ENCODE peak calls at places on chromosomes 6 and 20, in eight cellular contexts. One of them, this sample, is unnamed.

GRCh38 chr6:44264154-44265002 is 973 bp downstream of the NFKBIE start:
- DNase-seq in progenitor cell of endocrine pancreas: no peak
- DNase-seq in cardiac septum: peak; percentile 88
- DNase-seq in T1000: no peak
- DNase-seq in mesothelial cell of epicardium: no peak
- DNase-seq in A549: no peak
- DNase-seq in trophoblast cell: peak; percentile 26
- DNase-seq in fibroblast of lung: no peak
- DNase-seq in this sample: no peak

GRCh38 chr6:35014786-35015185 is 125.7 kb downstream of the ANKS1A start:
- DNase-seq in mesothelial cell of epicardium: no peak
- DNase-seq in progenitor cell of endocrine pancreas: no peak
- DNase-seq in T1000: peak; percentile 24
- DNase-seq in fibroblast of lung: peak; percentile 16
- DNase-seq in cardiac septum: no peak
- DNase-seq in trophoblast cell: peak; percentile 50
- DNase-seq in A549: no peak
- DNase-seq in this sample: no peak

GRCh38 chr20:63198606-63199005 is 17.3 kb downstream of the YTHDF1 start:
- DNase-seq in A549: no peak
- DNase-seq in T1000: no peak
- DNase-seq in cardiac septum: no peak
- DNase-seq in fibroblast of lung: no peak
- DNase-seq in progenitor cell of endocrine pancreas: no peak
- DNase-seq in mesothelial cell of epicardium: no peak
- DNase-seq in trophoblast cell: no peak
- DNase-seq in this sample: no peak

GRCh38 chr6:25010917-25011625 is 75.3 kb upstream of the RIPOR2 start:
- DNase-seq in cardiac septum: no peak
- DNase-seq in progenitor cell of endocrine pancreas: no peak
- DNase-seq in T1000: no peak
- DNase-seq in A549: no peak
- DNase-seq in trophoblast cell: peak; percentile 57
- DNase-seq in mesothelial cell of epicardium: no peak
- DNase-seq in fibroblast of lung: peak; percentile 68
- DNase-seq in this sample: no peak

GRCh38 chr6:56638760-56639159 is 3.9 kb downstream of the DST start:
- DNase-seq in progenitor cell of endocrine pancreas: no peak
- DNase-seq in fibroblast of lung: no peak
- DNase-seq in T1000: no peak
- DNase-seq in cardiac septum: no peak
- DNase-seq in A549: no peak
- DNase-seq in trophoblast cell: no peak
- DNase-seq in mesothelial cell of epicardium: no peak
- DNase-seq in this sample: no peak

GRCh38 chr6:4732691-4733315 is 43.4 kb upstream of the CDYL start:
- DNase-seq in A549: peak; percentile 82
- DNase-seq in progenitor cell of endocrine pancreas: no peak
- DNase-seq in mesothelial cell of epicardium: peak; percentile 66
- DNase-seq in T1000: peak; percentile 80
- DNase-seq in cardiac septum: no peak
- DNase-seq in fibroblast of lung: peak; percentile 85
- DNase-seq in trophoblast cell: peak; percentile 98
- DNase-seq in this sample: peak; percentile 27

GRCh38 chr20:32527447-32528055 is 57.6 kb downstream of the NOL4L start:
- DNase-seq in mesothelial cell of epicardium: no peak
- DNase-seq in cardiac septum: no peak
- DNase-seq in fibroblast of lung: no peak
- DNase-seq in A549: no peak
- DNase-seq in T1000: no peak
- DNase-seq in trophoblast cell: no peak
- DNase-seq in progenitor cell of endocrine pancreas: no peak
- DNase-seq in this sample: no peak

GRCh38 chr6:79734374-79734773 is 103.2 kb downstream of the SH3BGRL2 start:
- DNase-seq in T1000: no peak
- DNase-seq in progenitor cell of endocrine pancreas: no peak
- DNase-seq in A549: no peak
- DNase-seq in cardiac septum: no peak
- DNase-seq in fibroblast of lung: no peak
- DNase-seq in mesothelial cell of epicardium: no peak
- DNase-seq in trophoblast cell: no peak
- DNase-seq in this sample: no peak

GRCh38 chr6:130420911-130421310 is 55.1 kb downstream of the TMEM200A start:
- DNase-seq in fibroblast of lung: no peak
- DNase-seq in T1000: no peak
- DNase-seq in trophoblast cell: no peak
- DNase-seq in cardiac septum: no peak
- DNase-seq in A549: no peak
- DNase-seq in progenitor cell of endocrine pancreas: no peak
- DNase-seq in mesothelial cell of epicardium: no peak
- DNase-seq in this sample: no peak

GRCh38 chr6:5532941-5533340 is 271.6 kb downstream of the FARS2 start:
- DNase-seq in fibroblast of lung: no peak
- DNase-seq in A549: no peak
- DNase-seq in progenitor cell of endocrine pancreas: no peak
- DNase-seq in cardiac septum: no peak
- DNase-seq in mesothelial cell of epicardium: no peak
- DNase-seq in trophoblast cell: peak; percentile 54
- DNase-seq in T1000: no peak
- DNase-seq in this sample: no peak

GRCh38 chr6:142489722-142490610 is 188.2 kb downstream of the ADGRG6 start:
- DNase-seq in mesothelial cell of epicardium: no peak
- DNase-seq in cardiac septum: no peak
- DNase-seq in T1000: no peak
- DNase-seq in progenitor cell of endocrine pancreas: no peak
- DNase-seq in A549: no peak
- DNase-seq in trophoblast cell: no peak
- DNase-seq in fibroblast of lung: no peak
- DNase-seq in this sample: no peak

GRCh38 chr20:10467985-10468845 is 33.1 kb downstream of the SLX4IP start:
- DNase-seq in mesothelial cell of epicardium: no peak
- DNase-seq in fibroblast of lung: no peak
- DNase-seq in trophoblast cell: no peak
- DNase-seq in A549: no peak
- DNase-seq in progenitor cell of endocrine pancreas: no peak
- DNase-seq in T1000: no peak
- DNase-seq in cardiac septum: no peak
- DNase-seq in this sample: no peak

GRCh38 chr6:45614488-45615285 is 237.0 kb upstream of the SUPT3H start:
- DNase-seq in cardiac septum: no peak
- DNase-seq in trophoblast cell: no peak
- DNase-seq in A549: no peak
- DNase-seq in mesothelial cell of epicardium: no peak
- DNase-seq in fibroblast of lung: no peak
- DNase-seq in T1000: no peak
- DNase-seq in progenitor cell of endocrine pancreas: no peak
- DNase-seq in this sample: no peak

GRCh38 chr6:912871-913663 is 220.1 kb upstream of the EXOC2 start:
- DNase-seq in trophoblast cell: peak; percentile 91
- DNase-seq in progenitor cell of endocrine pancreas: no peak
- DNase-seq in cardiac septum: no peak
- DNase-seq in T1000: no peak
- DNase-seq in mesothelial cell of epicardium: no peak
- DNase-seq in A549: peak; percentile 55
- DNase-seq in fibroblast of lung: peak; percentile 78
- DNase-seq in this sample: no peak

GRCh38 chr6:156502969-156503504 is 274.1 kb upstream of the ARID1B start:
- DNase-seq in mesothelial cell of epicardium: no peak
- DNase-seq in fibroblast of lung: no peak
- DNase-seq in cardiac septum: no peak
- DNase-seq in T1000: no peak
- DNase-seq in A549: no peak
- DNase-seq in trophoblast cell: no peak
- DNase-seq in progenitor cell of endocrine pancreas: no peak
- DNase-seq in this sample: no peak

GRCh38 chr20:20663841-20664240 is 48.6 kb downstream of the RALGAPA2 start:
- DNase-seq in mesothelial cell of epicardium: no peak
- DNase-seq in cardiac septum: no peak
- DNase-seq in A549: no peak
- DNase-seq in trophoblast cell: no peak
- DNase-seq in progenitor cell of endocrine pancreas: no peak
- DNase-seq in fibroblast of lung: no peak
- DNase-seq in T1000: no peak
- DNase-seq in this sample: no peak

GRCh38 chr6:15076565-15076964 is 169.3 kb upstream of the JARID2 start:
- DNase-seq in fibroblast of lung: no peak
- DNase-seq in trophoblast cell: no peak
- DNase-seq in T1000: no peak
- DNase-seq in mesothelial cell of epicardium: no peak
- DNase-seq in A549: no peak
- DNase-seq in cardiac septum: no peak
- DNase-seq in progenitor cell of endocrine pancreas: no peak
- DNase-seq in this sample: no peak

GRCh38 chr6:2971420-2972218 is at the start of gene SERPINB6:
- DNase-seq in progenitor cell of endocrine pancreas: peak; percentile 39
- DNase-seq in cardiac septum: peak; percentile 91
- DNase-seq in mesothelial cell of epicardium: peak; percentile 70
- DNase-seq in A549: peak; percentile 53
- DNase-seq in trophoblast cell: peak; percentile 76
- DNase-seq in T1000: peak; percentile 66
- DNase-seq in fibroblast of lung: peak; percentile 83
- DNase-seq in this sample: no peak

GRCh38 chr6:122392564-122393338 is 6.7 kb upstream of the HSF2 start:
- DNase-seq in T1000: no peak
- DNase-seq in fibroblast of lung: no peak
- DNase-seq in A549: no peak
- DNase-seq in progenitor cell of endocrine pancreas: no peak
- DNase-seq in cardiac septum: no peak
- DNase-seq in mesothelial cell of epicardium: no peak
- DNase-seq in trophoblast cell: no peak
- DNase-seq in this sample: no peak

GRCh38 chr6:4903751-4904370 is 100.0 kb downstream of the RPP40 start:
- DNase-seq in fibroblast of lung: no peak
- DNase-seq in trophoblast cell: no peak
- DNase-seq in progenitor cell of endocrine pancreas: no peak
- DNase-seq in mesothelial cell of epicardium: no peak
- DNase-seq in A549: no peak
- DNase-seq in T1000: no peak
- DNase-seq in cardiac septum: no peak
- DNase-seq in this sample: no peak

GRCh38 chr6:78850621-78851020 is 16.7 kb upstream of the IRAK1BP1 start:
- DNase-seq in A549: no peak
- DNase-seq in progenitor cell of endocrine pancreas: no peak
- DNase-seq in fibroblast of lung: no peak
- DNase-seq in cardiac septum: no peak
- DNase-seq in mesothelial cell of epicardium: no peak
- DNase-seq in T1000: no peak
- DNase-seq in trophoblast cell: no peak
- DNase-seq in this sample: no peak

GRCh38 chr6:159062564-159062945 is 17.8 kb upstream of the TAGAP start:
- DNase-seq in cardiac septum: no peak
- DNase-seq in progenitor cell of endocrine pancreas: no peak
- DNase-seq in trophoblast cell: no peak
- DNase-seq in fibroblast of lung: no peak
- DNase-seq in A549: no peak
- DNase-seq in mesothelial cell of epicardium: no peak
- DNase-seq in T1000: no peak
- DNase-seq in this sample: no peak

GRCh38 chr6:123338394-123338793 is 298.4 kb downstream of the TRDN start:
- DNase-seq in cardiac septum: no peak
- DNase-seq in progenitor cell of endocrine pancreas: no peak
- DNase-seq in A549: no peak
- DNase-seq in mesothelial cell of epicardium: no peak
- DNase-seq in trophoblast cell: no peak
- DNase-seq in fibroblast of lung: no peak
- DNase-seq in T1000: no peak
- DNase-seq in this sample: no peak

GRCh38 chr6:28011716-28012115 is 54.7 kb downstream of the OR2B6 start:
- DNase-seq in cardiac septum: no peak
- DNase-seq in trophoblast cell: peak; percentile 81
- DNase-seq in T1000: no peak
- DNase-seq in mesothelial cell of epicardium: no peak
- DNase-seq in progenitor cell of endocrine pancreas: no peak
- DNase-seq in A549: no peak
- DNase-seq in fibroblast of lung: no peak
- DNase-seq in this sample: no peak

GRCh38 chr6:116444092-116444491 is 17.1 kb upstream of the CALHM6 start:
- DNase-seq in T1000: no peak
- DNase-seq in progenitor cell of endocrine pancreas: no peak
- DNase-seq in fibroblast of lung: peak; percentile 68
- DNase-seq in A549: peak; percentile 29
- DNase-seq in mesothelial cell of epicardium: no peak
- DNase-seq in cardiac septum: no peak
- DNase-seq in trophoblast cell: peak; percentile 75
- DNase-seq in this sample: peak; percentile 10

GRCh38 chr20:20184711-20185110 is 132.4 kb downstream of the CFAP61 start:
- DNase-seq in trophoblast cell: peak; percentile 21
- DNase-seq in fibroblast of lung: no peak
- DNase-seq in A549: no peak
- DNase-seq in T1000: no peak
- DNase-seq in mesothelial cell of epicardium: no peak
- DNase-seq in progenitor cell of endocrine pancreas: no peak
- DNase-seq in cardiac septum: no peak
- DNase-seq in this sample: no peak

GRCh38 chr6:13357551-13358075 is 29.3 kb upstream of the TBC1D7 start:
- DNase-seq in fibroblast of lung: peak; percentile 79
- DNase-seq in A549: no peak
- DNase-seq in T1000: no peak
- DNase-seq in trophoblast cell: no peak
- DNase-seq in progenitor cell of endocrine pancreas: no peak
- DNase-seq in mesothelial cell of epicardium: no peak
- DNase-seq in cardiac septum: no peak
- DNase-seq in this sample: no peak

GRCh38 chr20:59007758-59008511 is 881 bp upstream of the CTSZ start:
- DNase-seq in fibroblast of lung: no peak
- DNase-seq in T1000: no peak
- DNase-seq in trophoblast cell: peak; percentile 49
- DNase-seq in mesothelial cell of epicardium: no peak
- DNase-seq in A549: no peak
- DNase-seq in progenitor cell of endocrine pancreas: no peak
- DNase-seq in cardiac septum: no peak
- DNase-seq in this sample: no peak

GRCh38 chr6:18241208-18241836 is 23.0 kb downstream of the DEK start:
- DNase-seq in T1000: no peak
- DNase-seq in mesothelial cell of epicardium: no peak
- DNase-seq in progenitor cell of endocrine pancreas: no peak
- DNase-seq in cardiac septum: no peak
- DNase-seq in fibroblast of lung: no peak
- DNase-seq in trophoblast cell: no peak
- DNase-seq in A549: no peak
- DNase-seq in this sample: no peak

GRCh38 chr6:27213544-27214125 is 33.9 kb upstream of the PRSS16 start:
- DNase-seq in mesothelial cell of epicardium: no peak
- DNase-seq in trophoblast cell: peak; percentile 50
- DNase-seq in fibroblast of lung: peak; percentile 15
- DNase-seq in cardiac septum: no peak
- DNase-seq in progenitor cell of endocrine pancreas: no peak
- DNase-seq in T1000: no peak
- DNase-seq in A549: peak; percentile 83
- DNase-seq in this sample: no peak